ENCODE peak calls at places on chromosomes 2 and 18, in ten cellular contexts. V is Calu3; P is tibial artery; W is progenitor cell of endocrine pancreas; C is nephron progenitor cell; R is fibroblast of lung; I is CD8-positive, alpha-beta T cell; N is psoas muscle; M is fibroblast of the aortic adventitia; O is PC-9. J is an unnamed sample.

GRCh38 chr18:8705941-8706544 is 687 bp downstream of the MTCL1 start:
- DNase-seq in V (peak), P (no peak), W (no peak), C (peak), R (no peak), I (no peak), N (peak), M (no peak), O (no peak), J (no peak)

GRCh38 chr2:98604547-98604946 is 3.8 kb downstream of the COA5 start:
- DNase-seq in V (no peak), P (no peak), W (no peak), C (no peak), R (no peak), I (no peak), N (no peak), M (no peak), O (no peak), J (no peak)

GRCh38 chr18:70289351-70290330 is 796 bp downstream of the SOCS6 start:
- DNase-seq in V (peak), P (no peak), W (peak), C (peak), R (peak), I (no peak), N (peak), M (peak), O (no peak), J (no peak)

GRCh38 chr18:48612917-48613316 is 74.1 kb downstream of the CTIF start:
- DNase-seq in V (no peak), P (no peak), W (no peak), C (no peak), R (no peak), I (no peak), N (no peak), M (no peak), O (no peak), J (no peak)

GRCh38 chr18:2955966-2956521 is 56.9 kb downstream of the LPIN2 start:
- DNase-seq in V (no peak), P (no peak), W (no peak), C (no peak), R (no peak), I (no peak), N (no peak), M (peak), O (no peak), J (no peak)

GRCh38 chr2:3465328-3465727 is 54.0 kb downstream of the ADI1 start:
- DNase-seq in V (no peak), P (no peak), W (no peak), C (no peak), R (no peak), I (no peak), N (no peak), M (no peak), O (no peak), J (no peak)

GRCh38 chr2:101111917-101112771 is 39.0 kb downstream of the TBC1D8 start:
- DNase-seq in V (no peak), P (no peak), W (no peak), C (no peak), R (peak), I (no peak), N (no peak), M (peak), O (no peak), J (no peak)

GRCh38 chr2:42901076-42901645 is 108.8 kb upstream of the HAAO start:
- DNase-seq in V (no peak), P (no peak), W (no peak), C (no peak), R (peak), I (no peak), N (no peak), M (peak), O (no peak), J (no peak)

GRCh38 chr2:148926291-148926961 is 51.4 kb downstream of the KIF5C start:
- DNase-seq in V (peak), P (no peak), W (no peak), C (peak), R (peak), I (peak), N (no peak), M (peak), O (no peak), J (no peak)

DNA sequence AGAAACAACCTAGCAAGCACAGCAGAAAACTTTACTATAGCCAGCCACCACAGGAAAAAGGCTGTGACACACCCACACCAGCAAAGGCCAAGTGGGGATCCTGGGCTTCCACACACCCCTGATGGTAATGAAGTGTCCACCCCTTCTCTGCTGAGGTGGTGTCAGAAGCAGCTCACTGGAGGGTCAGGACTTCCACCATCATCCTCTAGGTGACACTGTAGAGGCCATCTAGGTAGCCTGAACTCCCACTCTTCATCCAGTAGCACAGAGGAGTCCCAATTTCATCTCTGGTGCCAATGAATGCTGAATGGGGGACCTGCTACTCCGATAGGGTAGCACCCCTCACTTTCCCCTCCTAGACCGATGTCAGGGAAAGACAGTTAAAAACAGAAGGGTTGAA is 1544.4 kb downstream of the LRP1B start:
- DNase-seq in V (peak), P (no peak), W (no peak), C (peak), R (peak), I (no peak), N (no peak), M (peak), O (no peak), J (no peak)
- TF ChIP-seq CTCF in V (peak), P (no peak), W (peak), C (peak), R (peak), I (no peak), N (no peak), M (peak), O (peak), J (no peak)

GRCh38 chr2:240280621-240281020 is 140.2 kb upstream of the OTOS start:
- DNase-seq in V (no peak), P (no peak), W (no peak), C (no peak), R (peak), I (no peak), N (no peak), M (no peak), O (no peak), J (no peak)

GRCh38 chr2:240277807-240278522 is 137.5 kb upstream of the OTOS start:
- DNase-seq in V (no peak), P (no peak), W (no peak), C (no peak), R (no peak), I (no peak), N (no peak), M (no peak), O (no peak), J (no peak)

GRCh38 chr2:240278661-240279060 is 138.2 kb upstream of the OTOS start:
- DNase-seq in V (no peak), P (no peak), W (no peak), C (no peak), R (peak), I (no peak), N (no peak), M (peak), O (no peak), J (no peak)

GRCh38 chr2:240275386-240275785 is 134.9 kb upstream of the OTOS start:
- DNase-seq in V (no peak), P (no peak), W (no peak), C (no peak), R (no peak), I (no peak), N (no peak), M (peak), O (no peak), J (no peak)

GRCh38 chr2:240277073-240277806 is 136.8 kb upstream of the OTOS start:
- DNase-seq in V (no peak), P (no peak), W (no peak), C (no peak), R (peak), I (no peak), N (no peak), M (peak), O (no peak), J (no peak)
- TF ChIP-seq CTCF in V (no peak), P (peak), W (no peak), C (no peak), R (no peak), I (no peak), N (no peak), M (no peak), O (no peak), J (no peak)

GRCh38 chr18:31101148-31102019 is 837 bp downstream of the DSC2 start:
- DNase-seq in V (peak), P (peak), W (peak), C (peak), R (peak), I (no peak), N (peak), M (no peak), O (no peak), J (peak)
- TF ChIP-seq CTCF in V (no peak), P (no peak), W (peak), C (no peak), R (no peak), I (no peak), N (no peak), M (no peak), O (no peak), J (peak)

DNA sequence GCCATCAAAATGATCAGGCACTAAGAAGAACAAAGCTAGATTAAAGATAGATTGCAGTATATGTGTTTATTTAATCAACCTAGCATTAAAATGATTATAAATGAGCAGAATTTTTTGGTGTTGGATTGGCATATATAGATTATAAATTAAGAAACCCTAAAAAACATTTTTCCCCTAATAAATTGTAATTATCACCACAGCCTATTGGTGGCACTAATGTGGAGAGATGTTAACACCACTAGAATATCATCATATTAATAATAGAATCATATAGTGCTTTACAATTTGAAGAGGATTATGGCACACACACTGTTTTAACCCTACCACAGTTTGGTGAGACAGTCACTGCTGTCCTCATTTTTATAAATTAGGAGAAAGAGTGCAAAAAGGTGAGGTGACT is 112.4 kb upstream of the RND3 start:
- DNase-seq in V (no peak), P (no peak), W (no peak), C (no peak), R (no peak), I (no peak), N (no peak), M (no peak), O (no peak), J (no peak)
- TF ChIP-seq CTCF in V (peak), P (no peak), W (no peak), C (no peak), R (no peak), I (no peak), N (no peak), M (peak), O (no peak), J (no peak)

GRCh38 chr2:64996914-64997313 is 7.7 kb downstream of the SLC1A4 start:
- DNase-seq in V (no peak), P (no peak), W (no peak), C (no peak), R (no peak), I (no peak), N (no peak), M (no peak), O (no peak), J (no peak)
- TF ChIP-seq CTCF in V (no peak), P (no peak), W (no peak), C (no peak), R (no peak), I (no peak), N (no peak), M (no peak), O (no peak), J (no peak)